ENCODE peak calls at places on chromosomes 12 and 14, in four cellular contexts. C is H9, T is MM.1S, P is fibroblast of lung. H is an unnamed sample. For H3K79me2, the result is how much of the 10 kb centered on the place peaks cover.

GRCh38 chr12:78315018-78315417 is 484.3 kb downstream of the NAV3 start:
- DNase-seq in C (no peak), T (no peak), P (no peak), H (no peak)

GRCh38 chr12:97960741-97961608 is 498.4 kb downstream of the RMST start:
- DNase-seq in C (peak), T (peak), P (peak), H (no peak)

GRCh38 chr12:98644712-98645571 is at the start of the genes APAF1 and IKBIP:
- DNase-seq in T (peak), P (peak), C (peak), H (peak)

GRCh38 chr12:47752552-47752951 is 6.1 kb downstream of the RAPGEF3 start:
- DNase-seq in P (peak), C (no peak), T (no peak), H (peak)

GRCh38 chr12:43937947-43938346 is 102.1 kb downstream of the TMEM117 start:
- DNase-seq in P (peak), C (peak), T (no peak), H (no peak)

GRCh38 chr14:29442720-29443119 is 484.9 kb downstream of the PRKD1 start:
- DNase-seq in C (no peak), P (peak), T (peak), H (peak)

GRCh38 chr12:53251477-53252348 is 16.4 kb upstream of the ESPL1 start:
- DNase-seq in T (peak), C (peak), P (peak), H (peak)

GRCh38 chr12:91610561-91610960 is 427.9 kb upstream of the DCN start:
- DNase-seq in T (no peak), P (no peak), C (no peak), H (no peak)

GRCh38 chr12:56670836-56671235 is 17.2 kb downstream of the PTGES3 start:
- DNase-seq in P (no peak), T (no peak), C (no peak), H (no peak)

GRCh38 chr12:123997033-123997822 is 24.2 kb downstream of the ZNF664 start:
- DNase-seq in P (no peak), T (no peak), C (no peak), H (no peak)
- H3K79me2 ChIP-seq in P (under half), T (under half), C (under half), H (under half)

GRCh38 chr12:1530592-1531159 is 63.7 kb downstream of the FBXL14 start:
- DNase-seq in T (no peak), P (no peak), C (peak), H (peak)

GRCh38 chr12:1529228-1529861 is 65.0 kb downstream of the FBXL14 start:
- DNase-seq in T (no peak), C (peak), P (no peak), H (no peak)

GRCh38 chr12:1531160-1531653 is 63.2 kb downstream of the FBXL14 start:
- DNase-seq in T (no peak), P (no peak), C (peak), H (peak)

GRCh38 chr12:1528791-1529190 is 65.6 kb downstream of the FBXL14 start:
- DNase-seq in P (no peak), T (no peak), C (peak), H (no peak)

GRCh38 chr12:1529862-1530591 is 64.4 kb downstream of the FBXL14 start:
- DNase-seq in T (peak), P (no peak), C (peak), H (peak)
- H2AFZ ChIP-seq in T (peak), P (peak), C (no peak), H (peak)

GRCh38 chr12:7934153-7934552 is 1.8 kb downstream of the SLC2A3 start:
- DNase-seq in P (no peak), T (no peak), C (no peak), H (no peak)

GRCh38 chr12:7933255-7933726 is 2.7 kb downstream of the SLC2A3 start:
- DNase-seq in T (peak), P (peak), C (peak), H (peak)

GRCh38 chr12:7935464-7935772 is 569 bp downstream of the SLC2A3 start:
- DNase-seq in C (no peak), T (no peak), P (no peak), H (no peak)

GRCh38 chr12:7935773-7936581 is at the start of gene SLC2A3:
- DNase-seq in C (peak), P (peak), T (peak), H (peak)

DNA sequence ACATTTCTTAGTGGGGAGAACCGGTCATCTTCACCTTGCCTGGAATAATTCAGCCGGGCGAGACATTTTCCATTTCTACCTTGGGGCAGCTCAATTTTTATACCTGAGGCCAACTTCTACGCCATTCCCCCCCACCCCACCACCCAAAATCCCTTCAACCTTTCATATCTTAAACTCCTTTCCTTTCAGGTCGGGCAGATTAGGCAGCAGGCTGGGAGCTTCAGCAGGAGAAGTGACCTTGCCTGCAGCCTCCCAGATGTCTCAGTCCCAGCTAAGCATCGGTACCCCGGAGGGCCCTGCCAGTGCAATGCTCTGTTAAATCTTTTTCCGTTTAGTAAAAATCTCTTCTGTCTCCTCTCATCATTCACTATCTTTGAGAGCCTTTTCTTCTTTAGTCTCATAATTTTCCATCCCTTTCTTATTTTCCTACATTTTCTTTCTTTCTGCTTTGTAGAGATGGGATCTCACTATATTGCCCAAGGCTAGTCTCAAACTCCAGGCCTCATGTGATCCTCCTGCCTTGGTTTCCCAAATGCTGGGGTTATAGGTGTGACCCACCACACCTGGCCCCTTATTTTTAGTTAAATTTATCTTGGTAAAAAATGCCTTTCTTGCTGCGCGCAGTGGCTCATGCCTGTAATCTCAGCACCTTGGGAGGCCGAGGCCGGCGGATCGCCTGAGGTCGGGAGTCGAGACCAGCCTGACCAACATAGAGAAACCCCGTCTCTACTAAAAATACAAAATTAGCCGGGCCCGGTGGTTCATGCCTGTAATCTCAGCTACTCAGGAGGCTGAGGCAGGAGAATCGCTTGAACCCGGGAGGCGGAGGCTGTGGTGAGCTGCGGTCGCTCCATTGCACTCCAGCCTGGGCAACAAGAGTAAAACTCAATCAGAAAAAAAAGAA is 1.2 kb downstream of the SLC2A3 start:
- DNase-seq in T (no peak), C (no peak), P (no peak), H (no peak)
- TF ChIP-seq CTCF in T (no peak), C (no peak), P (no peak), H (no peak)

GRCh38 chr14:75433631-75434556 is 6.1 kb downstream of the JDP2 start:
- DNase-seq in P (no peak), T (no peak), C (no peak), H (no peak)
- H3K79me2 ChIP-seq in P (under half), T (under half), C (under half), H (half or more)

GRCh38 chr12:59005195-59005961 is 85.1 kb upstream of the LRIG3 start:
- DNase-seq in C (no peak), T (no peak), P (peak), H (no peak)

GRCh38 chr12:59007620-59008019 is 87.3 kb upstream of the LRIG3 start:
- DNase-seq in C (no peak), P (no peak), T (no peak), H (no peak)

GRCh38 chr12:59004466-59004865 is 84.2 kb upstream of the LRIG3 start:
- DNase-seq in P (no peak), C (no peak), T (no peak), H (no peak)
- H2AFZ ChIP-seq in P (peak), C (no peak), T (no peak), H (peak)

GRCh38 chr12:13164271-13164670 is 32.3 kb upstream of the EMP1 start:
- DNase-seq in P (no peak), T (no peak), C (no peak), H (no peak)

GRCh38 chr12:13163868-13164267 is 32.7 kb upstream of the EMP1 start:
- DNase-seq in T (no peak), C (no peak), P (no peak), H (no peak)

GRCh38 chr12:13162904-13163303 is 33.6 kb upstream of the EMP1 start:
- DNase-seq in T (no peak), P (no peak), C (no peak), H (no peak)

GRCh38 chr12:13164859-13165577 is 31.5 kb upstream of the EMP1 start:
- DNase-seq in T (no peak), C (no peak), P (no peak), H (no peak)

DNA sequence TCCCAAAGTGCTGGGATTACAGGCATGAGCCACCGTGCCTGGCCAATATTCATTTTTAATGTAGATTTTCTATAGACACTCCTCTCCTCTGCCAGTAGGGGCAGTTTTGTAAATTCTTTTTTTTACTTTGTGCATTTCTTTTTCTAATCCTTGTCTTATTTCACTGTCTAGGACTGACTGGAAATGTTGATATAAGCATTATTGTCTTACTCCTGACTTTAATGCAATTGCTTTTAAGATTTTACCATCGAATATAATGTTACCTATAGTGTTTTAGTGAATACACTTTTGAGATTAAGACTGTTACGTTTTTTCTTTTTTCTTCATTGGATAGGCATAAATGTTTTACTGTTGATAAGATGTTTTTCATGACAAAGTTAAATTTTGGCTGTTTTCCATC is 35.4 kb upstream of the EMP1 start:
- DNase-seq in P (no peak), C (no peak), T (no peak), H (no peak)
- TF ChIP-seq CTCF in P (peak), C (peak), T (peak), H (peak)

GRCh38 chr12:127118251-127118650 is 1148.7 kb upstream of the TMEM132C start:
- DNase-seq in C (no peak), P (no peak), T (no peak), H (no peak)

GRCh38 chr12:127120851-127121250 is 1146.1 kb upstream of the TMEM132C start:
- DNase-seq in T (no peak), C (no peak), P (no peak), H (no peak)

GRCh38 chr12:127119600-127120140 is 1147.3 kb upstream of the TMEM132C start:
- DNase-seq in C (no peak), P (no peak), T (no peak), H (no peak)

GRCh38 chr12:127125607-127126259 is 1141.2 kb upstream of the TMEM132C start:
- DNase-seq in C (no peak), T (no peak), P (peak), H (peak)

DNA sequence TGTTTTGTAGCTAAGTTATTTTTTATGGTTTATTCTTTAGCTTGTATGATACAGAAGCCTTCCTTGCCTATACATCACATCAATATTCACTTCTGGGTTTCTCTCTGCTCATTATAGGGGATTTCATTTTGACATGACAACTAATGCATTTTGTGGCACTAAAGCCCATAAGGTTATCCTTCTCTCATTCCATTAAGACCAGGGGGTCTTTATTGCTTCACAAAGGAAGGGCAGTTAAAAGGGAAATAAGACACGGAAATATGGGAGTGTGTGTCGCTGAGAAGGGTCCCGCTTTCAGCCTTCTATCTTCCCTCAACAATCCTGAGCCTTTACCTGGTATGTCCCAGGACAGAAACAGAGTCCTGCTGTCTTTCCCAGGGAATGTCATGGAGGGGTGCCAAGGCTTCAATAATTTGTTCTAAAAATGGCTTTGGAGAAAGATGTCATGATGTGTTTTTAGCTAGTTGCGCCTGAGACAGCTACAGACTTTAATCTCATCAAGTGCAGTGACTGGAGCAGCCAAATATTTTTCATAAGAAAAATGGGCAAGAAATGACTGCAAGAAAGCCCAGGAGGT is 1145.4 kb upstream of the TMEM132C start:
- DNase-seq in C (no peak), T (no peak), P (no peak), H (no peak)
- H3K79me2 ChIP-seq in C (under half), T (under half), P (under half), H (under half)

GRCh38 chr14:100898935-100899840 is 4.3 kb downstream of the RTL1 start:
- DNase-seq in P (no peak), C (peak), T (no peak), H (peak)
- H2AFZ ChIP-seq in P (no peak), C (no peak), T (no peak), H (no peak)

GRCh38 chr14:76077340-76077739 is 74.4 kb upstream of the GPATCH2L start:
- DNase-seq in C (no peak), T (no peak), P (no peak), H (no peak)
- TF ChIP-seq CTCF in C (peak), T (no peak), P (no peak), H (no peak)

DNA sequence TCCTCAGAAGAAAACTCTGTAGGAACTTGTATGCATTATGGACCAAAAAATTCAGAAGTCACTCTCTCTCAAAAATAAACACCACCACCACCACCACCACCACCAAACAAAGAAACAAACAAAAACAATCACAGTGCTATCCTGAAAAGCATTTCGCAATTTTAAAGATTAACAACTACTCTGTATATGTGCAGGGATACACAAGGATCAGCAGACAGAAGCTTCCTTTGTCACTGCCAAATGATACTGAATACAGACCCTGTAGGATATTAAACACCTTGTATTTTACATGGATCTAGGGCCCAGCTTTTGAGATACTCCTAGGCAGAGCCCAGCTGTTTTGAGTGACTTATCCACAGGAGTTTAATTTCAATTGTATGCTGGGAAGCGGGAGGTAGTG is 31.7 kb downstream of the ATP2B1 start:
- DNase-seq in P (no peak), C (no peak), T (no peak), H (no peak)
- H3K79me2 ChIP-seq in P (half or more), C (under half), T (half or more), H (half or more)

H was measured in osteoblast.